ENCODE peak calls at places on chromosomes 2 and 18, in eight cellular contexts. V is psoas muscle; A is K562; C is CD8-positive, alpha-beta T cell; H is AG04450; O is coronary artery; U is heart left ventricle; Q is brain microvascular endothelial cell. X is an unnamed sample.

GRCh38 chr18:37570336-37570930 is 4.8 kb upstream of the CELF4 start:
- DNase-seq in V (no peak), A (no peak), C (no peak), H (no peak), O (peak), U (no peak), Q (no peak), X (no peak)

GRCh38 chr2:136407113-136407951 is 289.4 kb upstream of the CXCR4 start:
- DNase-seq in V (no peak), A (no peak), C (no peak), H (no peak), O (no peak), U (no peak), Q (no peak), X (no peak)

GRCh38 chr2:64700133-64700809 is 46.6 kb upstream of the SERTAD2 start:
- DNase-seq in V (no peak), A (no peak), C (no peak), H (no peak), O (no peak), U (no peak), Q (no peak), X (peak)

GRCh38 chr2:225468131-225468530 is 68.6 kb downstream of the NYAP2 start:
- DNase-seq in V (no peak), A (no peak), C (no peak), H (no peak), O (no peak), U (no peak), Q (peak), X (no peak)

GRCh38 chr18:74457043-74457742 is at the start of gene DIPK1C:
- DNase-seq in V (no peak), A (no peak), C (no peak), H (no peak), O (no peak), U (peak), Q (no peak), X (no peak)

GRCh38 chr2:165499131-165499530 is 29.6 kb downstream of the CSRNP3 start:
- DNase-seq in V (no peak), A (no peak), C (no peak), H (no peak), O (no peak), U (no peak), Q (no peak), X (no peak)

GRCh38 chr2:29443627-29444026 is 328.4 kb downstream of the CLIP4 start:
- DNase-seq in V (no peak), A (no peak), C (no peak), H (no peak), O (no peak), U (no peak), Q (no peak), X (peak)

GRCh38 chr2:134778372-134778771 is 59.6 kb upstream of the TMEM163 start:
- DNase-seq in V (no peak), A (no peak), C (no peak), H (no peak), O (no peak), U (no peak), Q (no peak), X (no peak)

GRCh38 chr18:2979871-2980606 is 32.9 kb downstream of the LPIN2 start:
- DNase-seq in V (no peak), A (no peak), C (no peak), H (no peak), O (no peak), U (no peak), Q (no peak), X (no peak)

GRCh38 chr2:30716117-30716900 is 90.9 kb downstream of the CAPN13 start:
- DNase-seq in V (no peak), A (no peak), C (no peak), H (no peak), O (peak), U (no peak), Q (no peak), X (no peak)

GRCh38 chr2:195612515-195613495 is 44.2 kb upstream of the SLC39A10 start:
- DNase-seq in V (no peak), A (no peak), C (no peak), H (peak), O (no peak), U (no peak), Q (peak), X (peak)

GRCh38 chr18:48131042-48131441 is 200.6 kb upstream of the SMAD2 start:
- DNase-seq in V (no peak), A (no peak), C (no peak), H (no peak), O (no peak), U (no peak), Q (no peak), X (no peak)

GRCh38 chr2:24411488-24412146 is 51.3 kb upstream of the ITSN2 start:
- DNase-seq in V (no peak), A (no peak), C (no peak), H (no peak), O (no peak), U (no peak), Q (no peak), X (no peak)

GRCh38 chr2:171149986-171150693 is 10.6 kb downstream of the TLK1 start:
- DNase-seq in V (no peak), A (no peak), C (no peak), H (no peak), O (no peak), U (no peak), Q (no peak), X (no peak)

GRCh38 chr2:62375051-62375450 is 130.9 kb downstream of the TMEM17 start:
- DNase-seq in V (no peak), A (no peak), C (no peak), H (no peak), O (no peak), U (no peak), Q (no peak), X (no peak)

GRCh38 chr18:23403310-23403709 is 49.8 kb upstream of the RIOK3 start:
- DNase-seq in V (no peak), A (no peak), C (no peak), H (no peak), O (no peak), U (no peak), Q (no peak), X (no peak)

GRCh38 chr18:23398401-23398800 is 54.7 kb upstream of the RIOK3 start:
- DNase-seq in V (no peak), A (no peak), C (no peak), H (no peak), O (no peak), U (no peak), Q (peak), X (no peak)

GRCh38 chr18:23400918-23401317 is 52.2 kb upstream of the RIOK3 start:
- DNase-seq in V (no peak), A (no peak), C (no peak), H (no peak), O (no peak), U (no peak), Q (no peak), X (no peak)

GRCh38 chr18:23399067-23399466 is 54.0 kb upstream of the RIOK3 start:
- DNase-seq in V (no peak), A (no peak), C (no peak), H (no peak), O (no peak), U (no peak), Q (no peak), X (no peak)

DNA sequence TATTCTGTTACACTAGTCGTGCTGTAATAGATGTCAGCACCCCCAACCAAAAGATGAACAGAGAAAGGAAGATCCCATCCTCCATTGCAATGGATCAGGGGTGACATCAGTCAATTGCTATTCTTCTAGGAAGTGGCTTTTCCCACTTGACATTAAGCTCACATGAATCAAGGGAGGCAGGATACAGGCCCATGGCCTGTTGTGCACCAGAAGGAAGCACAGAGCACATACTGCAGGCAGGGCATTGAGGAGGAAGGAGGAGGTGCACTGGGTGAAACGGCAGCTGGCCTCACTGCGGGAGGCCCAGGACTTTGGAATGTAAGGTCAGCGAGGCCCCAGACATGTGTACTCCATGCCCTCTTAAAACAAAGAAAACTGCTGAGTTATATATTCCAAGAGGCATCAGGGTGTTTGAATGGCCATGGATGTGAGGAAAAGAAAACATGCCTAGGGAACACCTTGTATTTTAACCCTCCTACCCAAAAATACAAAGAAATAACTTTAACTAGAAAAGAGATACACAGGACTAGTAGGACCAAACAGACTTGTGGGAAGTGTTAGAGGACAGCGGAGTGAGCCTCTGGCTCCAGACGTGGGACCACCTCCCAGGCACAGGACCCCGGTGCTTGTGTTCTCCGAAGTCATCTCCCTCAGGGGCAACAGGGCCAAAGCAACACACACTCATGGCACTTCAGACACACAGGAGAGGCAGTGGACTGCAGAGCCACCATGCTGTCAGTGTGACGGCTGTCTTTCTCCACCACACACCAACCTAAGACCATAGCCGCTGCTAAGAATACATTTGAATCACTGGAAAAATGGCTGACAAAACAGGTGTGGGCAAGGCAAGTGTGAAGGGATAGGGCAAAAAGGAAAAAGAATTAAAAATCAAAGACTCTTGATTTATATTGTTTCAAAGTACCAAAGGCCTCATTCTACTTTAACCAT is 51.4 kb upstream of the RIOK3 start:
- DNase-seq in V (no peak), A (no peak), C (no peak), H (peak), O (no peak), U (no peak), Q (peak), X (no peak)
- TF ChIP-seq CTCF in V (no peak), A (no peak), C (no peak), H (no peak), O (no peak), U (no peak), Q (no peak), X (no peak)

GRCh38 chr18:12769644-12770440 is 67.0 kb downstream of the PSMG2 start:
- DNase-seq in V (no peak), A (no peak), C (no peak), H (no peak), O (peak), U (no peak), Q (peak), X (peak)
- H3K4me3 ChIP-seq in V (no peak), A (no peak), C (no peak), H (no peak), O (no peak), U (no peak), Q (no peak), X (no peak)

DNA sequence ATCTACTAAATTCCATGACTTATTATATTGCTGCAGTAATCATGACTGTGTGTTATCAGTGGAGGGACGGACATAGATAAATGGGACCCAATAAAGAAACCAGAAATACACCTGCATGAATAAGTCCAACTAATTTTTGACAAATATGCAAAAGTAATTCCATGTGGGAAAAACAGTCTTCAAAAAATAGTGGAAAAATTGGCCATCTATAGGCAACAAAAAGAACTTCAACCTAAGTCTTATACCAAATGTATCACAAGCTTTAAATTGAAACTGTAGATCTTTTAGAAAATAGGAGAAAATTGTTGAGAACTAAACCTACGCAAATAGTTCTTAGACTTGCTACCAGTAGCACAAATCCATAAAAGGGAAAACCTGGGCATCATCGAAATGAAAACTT is 376.2 kb downstream of the NCKAP5 start:
- DNase-seq in V (no peak), A (no peak), C (no peak), H (no peak), O (no peak), U (no peak), Q (no peak), X (no peak)
- TF ChIP-seq CTCF in V (no peak), A (no peak), C (no peak), H (peak), O (no peak), U (no peak), Q (no peak), X (no peak)

GRCh38 chr18:46917808-46918600 is 602 bp downstream of the KATNAL2 start:
- DNase-seq in V (peak), A (peak), C (no peak), H (no peak), O (no peak), U (peak), Q (peak), X (peak)
- H3K4me3 ChIP-seq in V (peak), A (peak), C (peak), H (peak), O (peak), U (peak), Q (peak), X (peak)

GRCh38 chr2:112020561-112020960 is 34.5 kb upstream of the TMEM87B start:
- DNase-seq in V (no peak), A (no peak), C (no peak), H (no peak), O (no peak), U (no peak), Q (no peak), X (no peak)
- TF ChIP-seq CTCF in V (no peak), A (peak), C (no peak), H (peak), O (no peak), U (no peak), Q (peak), X (peak)

DNA sequence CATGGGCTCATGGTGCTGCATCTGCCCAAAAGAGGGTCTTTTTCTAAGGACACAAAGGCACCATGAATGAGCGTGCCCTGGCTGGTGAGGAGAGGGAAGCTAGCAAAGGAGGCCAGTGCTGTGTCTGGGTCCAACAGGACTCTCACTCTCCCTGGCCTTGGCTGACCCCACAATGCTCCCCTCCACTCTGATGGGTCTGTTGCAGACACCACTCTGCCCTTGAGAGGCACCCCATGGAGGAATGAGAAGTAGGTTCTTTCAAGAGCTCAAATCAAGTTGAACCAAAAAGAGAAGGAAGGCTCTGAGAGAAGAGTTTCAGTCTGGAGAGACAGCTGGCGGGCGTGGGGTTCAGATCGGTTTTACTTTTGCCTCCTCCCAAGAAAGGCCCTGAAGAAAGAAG is 18.4 kb downstream of the TMEM247 start:
- DNase-seq in V (no peak), A (no peak), C (no peak), H (no peak), O (no peak), U (peak), Q (no peak), X (no peak)
- H3K4me3 ChIP-seq in V (no peak), A (no peak), C (no peak), H (no peak), O (no peak), U (no peak), Q (no peak), X (no peak)

GRCh38 chr2:223601932-223602676 is at the start of gene SCG2:
- DNase-seq in V (peak), A (peak), C (peak), H (peak), O (no peak), U (peak), Q (peak), X (peak)
- TF ChIP-seq CTCF in V (peak), A (no peak), C (no peak), H (peak), O (no peak), U (peak), Q (peak), X (no peak)

X was measured in bronchial epithelial cell.